ENCODE peak calls at places on chromosome 19, in ten cellular contexts. One of them, this sample, is unnamed.

GRCh38 chr19:14375055-14375581 is 6.1 kb upstream of the ADGRE5 start:
- DNase-seq in GM18507: no peak
- DNase-seq in H9: no peak
- DNase-seq in stimulated activated CD4-positive, alpha-beta T cell treated with anti-CD3 and anti-CD28 coated beads, Interleukin-2, amount 100 ng/mL, for 24 hours: no peak
- DNase-seq in naive thymus-derived CD8-positive, alpha-beta T cell: peak
- DNase-seq in lower lobe of right lung: peak
- DNase-seq in WTC11: no peak
- DNase-seq in CD8-positive, alpha-beta T cell: peak
- DNase-seq in RCC 7860: no peak
- DNase-seq in stimulated activated effector memory CD8-positive, alpha-beta T cell treated with anti-CD3 and anti-CD28 coated beads, Interleukin-12 subunit alpha, Interleukin-12 subunit beta, amount 100 ng/mL, for 72 hours: peak
- DNase-seq in this sample: no peak

GRCh38 chr19:36009633-36010379 is 1.2 kb upstream of the SYNE4 start:
- DNase-seq in H9: no peak
- DNase-seq in RCC 7860: no peak
- DNase-seq in stimulated activated effector memory CD8-positive, alpha-beta T cell treated with anti-CD3 and anti-CD28 coated beads, Interleukin-12 subunit alpha, Interleukin-12 subunit beta, amount 100 ng/mL, for 72 hours: no peak
- DNase-seq in naive thymus-derived CD8-positive, alpha-beta T cell: no peak
- DNase-seq in WTC11: no peak
- DNase-seq in lower lobe of right lung: no peak
- DNase-seq in CD8-positive, alpha-beta T cell: no peak
- DNase-seq in stimulated activated CD4-positive, alpha-beta T cell treated with anti-CD3 and anti-CD28 coated beads, Interleukin-2, amount 100 ng/mL, for 24 hours: no peak
- DNase-seq in GM18507: no peak
- DNase-seq in this sample: no peak

GRCh38 chr19:1445932-1446712 is 3.8 kb upstream of the APC2 start:
- DNase-seq in stimulated activated CD4-positive, alpha-beta T cell treated with anti-CD3 and anti-CD28 coated beads, Interleukin-2, amount 100 ng/mL, for 24 hours: no peak
- DNase-seq in naive thymus-derived CD8-positive, alpha-beta T cell: no peak
- DNase-seq in RCC 7860: no peak
- DNase-seq in H9: no peak
- DNase-seq in WTC11: peak
- DNase-seq in lower lobe of right lung: no peak
- DNase-seq in GM18507: no peak
- DNase-seq in stimulated activated effector memory CD8-positive, alpha-beta T cell treated with anti-CD3 and anti-CD28 coated beads, Interleukin-12 subunit alpha, Interleukin-12 subunit beta, amount 100 ng/mL, for 72 hours: no peak
- DNase-seq in CD8-positive, alpha-beta T cell: no peak
- DNase-seq in this sample: no peak

GRCh38 chr19:30222993-30223865 is 149.0 kb upstream of the ZNF536 start:
- DNase-seq in lower lobe of right lung: no peak
- DNase-seq in CD8-positive, alpha-beta T cell: no peak
- DNase-seq in stimulated activated CD4-positive, alpha-beta T cell treated with anti-CD3 and anti-CD28 coated beads, Interleukin-2, amount 100 ng/mL, for 24 hours: no peak
- DNase-seq in GM18507: no peak
- DNase-seq in H9: peak
- DNase-seq in RCC 7860: no peak
- DNase-seq in WTC11: peak
- DNase-seq in naive thymus-derived CD8-positive, alpha-beta T cell: no peak
- DNase-seq in stimulated activated effector memory CD8-positive, alpha-beta T cell treated with anti-CD3 and anti-CD28 coated beads, Interleukin-12 subunit alpha, Interleukin-12 subunit beta, amount 100 ng/mL, for 72 hours: no peak
- DNase-seq in this sample: no peak

GRCh38 chr19:51098366-51099069 is 9.7 kb downstream of the CTU1 start:
- DNase-seq in GM18507: no peak
- DNase-seq in RCC 7860: no peak
- DNase-seq in stimulated activated CD4-positive, alpha-beta T cell treated with anti-CD3 and anti-CD28 coated beads, Interleukin-2, amount 100 ng/mL, for 24 hours: peak
- DNase-seq in H9: no peak
- DNase-seq in stimulated activated effector memory CD8-positive, alpha-beta T cell treated with anti-CD3 and anti-CD28 coated beads, Interleukin-12 subunit alpha, Interleukin-12 subunit beta, amount 100 ng/mL, for 72 hours: no peak
- DNase-seq in naive thymus-derived CD8-positive, alpha-beta T cell: peak
- DNase-seq in CD8-positive, alpha-beta T cell: peak
- DNase-seq in lower lobe of right lung: peak
- DNase-seq in WTC11: no peak
- DNase-seq in this sample: no peak

GRCh38 chr19:1624458-1624857 is 19.2 kb upstream of the UQCR11 start:
- DNase-seq in WTC11: peak
- DNase-seq in CD8-positive, alpha-beta T cell: peak
- DNase-seq in RCC 7860: no peak
- DNase-seq in naive thymus-derived CD8-positive, alpha-beta T cell: peak
- DNase-seq in stimulated activated CD4-positive, alpha-beta T cell treated with anti-CD3 and anti-CD28 coated beads, Interleukin-2, amount 100 ng/mL, for 24 hours: peak
- DNase-seq in H9: peak
- DNase-seq in GM18507: no peak
- DNase-seq in lower lobe of right lung: peak
- DNase-seq in stimulated activated effector memory CD8-positive, alpha-beta T cell treated with anti-CD3 and anti-CD28 coated beads, Interleukin-12 subunit alpha, Interleukin-12 subunit beta, amount 100 ng/mL, for 72 hours: no peak
- DNase-seq in this sample: peak

GRCh38 chr19:48900477-48901452 is 653 bp downstream of the NUCB1 start:
- DNase-seq in WTC11: no peak
- DNase-seq in GM18507: no peak
- DNase-seq in RCC 7860: peak
- DNase-seq in stimulated activated effector memory CD8-positive, alpha-beta T cell treated with anti-CD3 and anti-CD28 coated beads, Interleukin-12 subunit alpha, Interleukin-12 subunit beta, amount 100 ng/mL, for 72 hours: no peak
- DNase-seq in stimulated activated CD4-positive, alpha-beta T cell treated with anti-CD3 and anti-CD28 coated beads, Interleukin-2, amount 100 ng/mL, for 24 hours: peak
- DNase-seq in lower lobe of right lung: no peak
- DNase-seq in H9: no peak
- DNase-seq in CD8-positive, alpha-beta T cell: no peak
- DNase-seq in naive thymus-derived CD8-positive, alpha-beta T cell: no peak
- DNase-seq in this sample: peak

GRCh38 chr19:13103961-13104847 is 1.5 kb upstream of the LYL1 start:
- DNase-seq in stimulated activated CD4-positive, alpha-beta T cell treated with anti-CD3 and anti-CD28 coated beads, Interleukin-2, amount 100 ng/mL, for 24 hours: peak
- DNase-seq in WTC11: peak
- DNase-seq in naive thymus-derived CD8-positive, alpha-beta T cell: peak
- DNase-seq in CD8-positive, alpha-beta T cell: peak
- DNase-seq in lower lobe of right lung: peak
- DNase-seq in RCC 7860: no peak
- DNase-seq in GM18507: peak
- DNase-seq in stimulated activated effector memory CD8-positive, alpha-beta T cell treated with anti-CD3 and anti-CD28 coated beads, Interleukin-12 subunit alpha, Interleukin-12 subunit beta, amount 100 ng/mL, for 72 hours: peak
- DNase-seq in H9: peak
- DNase-seq in this sample: no peak

GRCh38 chr19:46133101-46133627 is 8.7 kb upstream of the IGFL3 start:
- DNase-seq in lower lobe of right lung: no peak
- DNase-seq in CD8-positive, alpha-beta T cell: no peak
- DNase-seq in stimulated activated effector memory CD8-positive, alpha-beta T cell treated with anti-CD3 and anti-CD28 coated beads, Interleukin-12 subunit alpha, Interleukin-12 subunit beta, amount 100 ng/mL, for 72 hours: no peak
- DNase-seq in naive thymus-derived CD8-positive, alpha-beta T cell: no peak
- DNase-seq in GM18507: no peak
- DNase-seq in WTC11: peak
- DNase-seq in stimulated activated CD4-positive, alpha-beta T cell treated with anti-CD3 and anti-CD28 coated beads, Interleukin-2, amount 100 ng/mL, for 24 hours: no peak
- DNase-seq in H9: peak
- DNase-seq in RCC 7860: peak
- DNase-seq in this sample: no peak

GRCh38 chr19:10888421-10888866 is 17.1 kb downstream of the CARM1 start:
- DNase-seq in stimulated activated effector memory CD8-positive, alpha-beta T cell treated with anti-CD3 and anti-CD28 coated beads, Interleukin-12 subunit alpha, Interleukin-12 subunit beta, amount 100 ng/mL, for 72 hours: no peak
- DNase-seq in CD8-positive, alpha-beta T cell: no peak
- DNase-seq in RCC 7860: no peak
- DNase-seq in naive thymus-derived CD8-positive, alpha-beta T cell: no peak
- DNase-seq in H9: peak
- DNase-seq in stimulated activated CD4-positive, alpha-beta T cell treated with anti-CD3 and anti-CD28 coated beads, Interleukin-2, amount 100 ng/mL, for 24 hours: no peak
- DNase-seq in WTC11: peak
- DNase-seq in GM18507: no peak
- DNase-seq in lower lobe of right lung: no peak
- DNase-seq in this sample: no peak

GRCh38 chr19:41785653-41786052 is 10.7 kb upstream of the CEACAM3 start:
- DNase-seq in RCC 7860: peak
- DNase-seq in WTC11: peak
- DNase-seq in stimulated activated CD4-positive, alpha-beta T cell treated with anti-CD3 and anti-CD28 coated beads, Interleukin-2, amount 100 ng/mL, for 24 hours: peak
- DNase-seq in stimulated activated effector memory CD8-positive, alpha-beta T cell treated with anti-CD3 and anti-CD28 coated beads, Interleukin-12 subunit alpha, Interleukin-12 subunit beta, amount 100 ng/mL, for 72 hours: peak
- DNase-seq in lower lobe of right lung: peak
- DNase-seq in GM18507: peak
- DNase-seq in naive thymus-derived CD8-positive, alpha-beta T cell: peak
- DNase-seq in CD8-positive, alpha-beta T cell: peak
- DNase-seq in H9: peak
- DNase-seq in this sample: peak

GRCh38 chr19:49579193-49579592 is 1.2 kb downstream of the NOSIP start:
- DNase-seq in GM18507: no peak
- DNase-seq in H9: no peak
- DNase-seq in stimulated activated CD4-positive, alpha-beta T cell treated with anti-CD3 and anti-CD28 coated beads, Interleukin-2, amount 100 ng/mL, for 24 hours: no peak
- DNase-seq in naive thymus-derived CD8-positive, alpha-beta T cell: no peak
- DNase-seq in lower lobe of right lung: no peak
- DNase-seq in WTC11: no peak
- DNase-seq in CD8-positive, alpha-beta T cell: no peak
- DNase-seq in RCC 7860: no peak
- DNase-seq in stimulated activated effector memory CD8-positive, alpha-beta T cell treated with anti-CD3 and anti-CD28 coated beads, Interleukin-12 subunit alpha, Interleukin-12 subunit beta, amount 100 ng/mL, for 72 hours: no peak
- DNase-seq in this sample: no peak

GRCh38 chr19:22052644-22053013 is 345 bp downstream of the ZNF257 start:
- DNase-seq in H9: no peak
- DNase-seq in RCC 7860: no peak
- DNase-seq in naive thymus-derived CD8-positive, alpha-beta T cell: peak
- DNase-seq in WTC11: no peak
- DNase-seq in GM18507: no peak
- DNase-seq in lower lobe of right lung: no peak
- DNase-seq in CD8-positive, alpha-beta T cell: no peak
- DNase-seq in stimulated activated effector memory CD8-positive, alpha-beta T cell treated with anti-CD3 and anti-CD28 coated beads, Interleukin-12 subunit alpha, Interleukin-12 subunit beta, amount 100 ng/mL, for 72 hours: no peak
- DNase-seq in stimulated activated CD4-positive, alpha-beta T cell treated with anti-CD3 and anti-CD28 coated beads, Interleukin-2, amount 100 ng/mL, for 24 hours: peak
- DNase-seq in this sample: no peak

GRCh38 chr19:29587518-29587986 is 18.5 kb upstream of the POP4 start:
- DNase-seq in stimulated activated effector memory CD8-positive, alpha-beta T cell treated with anti-CD3 and anti-CD28 coated beads, Interleukin-12 subunit alpha, Interleukin-12 subunit beta, amount 100 ng/mL, for 72 hours: peak
- DNase-seq in CD8-positive, alpha-beta T cell: peak
- DNase-seq in stimulated activated CD4-positive, alpha-beta T cell treated with anti-CD3 and anti-CD28 coated beads, Interleukin-2, amount 100 ng/mL, for 24 hours: peak
- DNase-seq in H9: no peak
- DNase-seq in lower lobe of right lung: no peak
- DNase-seq in WTC11: no peak
- DNase-seq in GM18507: no peak
- DNase-seq in RCC 7860: peak
- DNase-seq in naive thymus-derived CD8-positive, alpha-beta T cell: peak
- DNase-seq in this sample: no peak

GRCh38 chr19:41917676-41918075 is 10.6 kb downstream of the ERFL start:
- DNase-seq in stimulated activated CD4-positive, alpha-beta T cell treated with anti-CD3 and anti-CD28 coated beads, Interleukin-2, amount 100 ng/mL, for 24 hours: no peak
- DNase-seq in naive thymus-derived CD8-positive, alpha-beta T cell: no peak
- DNase-seq in lower lobe of right lung: peak
- DNase-seq in CD8-positive, alpha-beta T cell: no peak
- DNase-seq in stimulated activated effector memory CD8-positive, alpha-beta T cell treated with anti-CD3 and anti-CD28 coated beads, Interleukin-12 subunit alpha, Interleukin-12 subunit beta, amount 100 ng/mL, for 72 hours: no peak
- DNase-seq in GM18507: no peak
- DNase-seq in WTC11: no peak
- DNase-seq in RCC 7860: no peak
- DNase-seq in H9: no peak
- DNase-seq in this sample: no peak

GRCh38 chr19:43786665-43787064 is 5.9 kb upstream of the KCNN4 start:
- DNase-seq in RCC 7860: no peak
- DNase-seq in stimulated activated effector memory CD8-positive, alpha-beta T cell treated with anti-CD3 and anti-CD28 coated beads, Interleukin-12 subunit alpha, Interleukin-12 subunit beta, amount 100 ng/mL, for 72 hours: no peak
- DNase-seq in GM18507: no peak
- DNase-seq in CD8-positive, alpha-beta T cell: no peak
- DNase-seq in WTC11: no peak
- DNase-seq in naive thymus-derived CD8-positive, alpha-beta T cell: no peak
- DNase-seq in H9: no peak
- DNase-seq in lower lobe of right lung: no peak
- DNase-seq in stimulated activated CD4-positive, alpha-beta T cell treated with anti-CD3 and anti-CD28 coated beads, Interleukin-2, amount 100 ng/mL, for 24 hours: no peak
- DNase-seq in this sample: no peak

GRCh38 chr19:15015946-15016542 is 33.2 kb upstream of the CASP14 start:
- DNase-seq in stimulated activated CD4-positive, alpha-beta T cell treated with anti-CD3 and anti-CD28 coated beads, Interleukin-2, amount 100 ng/mL, for 24 hours: no peak
- DNase-seq in CD8-positive, alpha-beta T cell: no peak
- DNase-seq in lower lobe of right lung: no peak
- DNase-seq in GM18507: no peak
- DNase-seq in H9: peak
- DNase-seq in naive thymus-derived CD8-positive, alpha-beta T cell: no peak
- DNase-seq in stimulated activated effector memory CD8-positive, alpha-beta T cell treated with anti-CD3 and anti-CD28 coated beads, Interleukin-12 subunit alpha, Interleukin-12 subunit beta, amount 100 ng/mL, for 72 hours: no peak
- DNase-seq in RCC 7860: no peak
- DNase-seq in WTC11: peak
- DNase-seq in this sample: no peak

GRCh38 chr19:13077233-13077632 is 25.4 kb downstream of the LYL1 start:
- DNase-seq in stimulated activated CD4-positive, alpha-beta T cell treated with anti-CD3 and anti-CD28 coated beads, Interleukin-2, amount 100 ng/mL, for 24 hours: no peak
- DNase-seq in stimulated activated effector memory CD8-positive, alpha-beta T cell treated with anti-CD3 and anti-CD28 coated beads, Interleukin-12 subunit alpha, Interleukin-12 subunit beta, amount 100 ng/mL, for 72 hours: no peak
- DNase-seq in RCC 7860: no peak
- DNase-seq in naive thymus-derived CD8-positive, alpha-beta T cell: no peak
- DNase-seq in H9: no peak
- DNase-seq in WTC11: no peak
- DNase-seq in CD8-positive, alpha-beta T cell: no peak
- DNase-seq in GM18507: no peak
- DNase-seq in lower lobe of right lung: no peak
- DNase-seq in this sample: no peak

GRCh38 chr19:33392341-33393285 is 19.1 kb downstream of the CEBPG start:
- DNase-seq in lower lobe of right lung: peak
- DNase-seq in WTC11: peak
- DNase-seq in GM18507: no peak
- DNase-seq in naive thymus-derived CD8-positive, alpha-beta T cell: no peak
- DNase-seq in stimulated activated CD4-positive, alpha-beta T cell treated with anti-CD3 and anti-CD28 coated beads, Interleukin-2, amount 100 ng/mL, for 24 hours: no peak
- DNase-seq in stimulated activated effector memory CD8-positive, alpha-beta T cell treated with anti-CD3 and anti-CD28 coated beads, Interleukin-12 subunit alpha, Interleukin-12 subunit beta, amount 100 ng/mL, for 72 hours: no peak
- DNase-seq in RCC 7860: no peak
- DNase-seq in CD8-positive, alpha-beta T cell: no peak
- DNase-seq in H9: no peak
- DNase-seq in this sample: no peak

GRCh38 chr19:45585158-45585577 is 566 bp upstream of the OPA3 start:
- DNase-seq in WTC11: no peak
- DNase-seq in naive thymus-derived CD8-positive, alpha-beta T cell: no peak
- DNase-seq in H9: no peak
- DNase-seq in GM18507: no peak
- DNase-seq in lower lobe of right lung: no peak
- DNase-seq in CD8-positive, alpha-beta T cell: no peak
- DNase-seq in stimulated activated effector memory CD8-positive, alpha-beta T cell treated with anti-CD3 and anti-CD28 coated beads, Interleukin-12 subunit alpha, Interleukin-12 subunit beta, amount 100 ng/mL, for 72 hours: no peak
- DNase-seq in RCC 7860: no peak
- DNase-seq in stimulated activated CD4-positive, alpha-beta T cell treated with anti-CD3 and anti-CD28 coated beads, Interleukin-2, amount 100 ng/mL, for 24 hours: no peak
- DNase-seq in this sample: no peak

GRCh38 chr19:57010541-57010940 is 109.2 kb upstream of the USP29 start:
- DNase-seq in lower lobe of right lung: no peak
- DNase-seq in H9: no peak
- DNase-seq in stimulated activated CD4-positive, alpha-beta T cell treated with anti-CD3 and anti-CD28 coated beads, Interleukin-2, amount 100 ng/mL, for 24 hours: no peak
- DNase-seq in WTC11: no peak
- DNase-seq in CD8-positive, alpha-beta T cell: no peak
- DNase-seq in RCC 7860: no peak
- DNase-seq in naive thymus-derived CD8-positive, alpha-beta T cell: no peak
- DNase-seq in GM18507: no peak
- DNase-seq in stimulated activated effector memory CD8-positive, alpha-beta T cell treated with anti-CD3 and anti-CD28 coated beads, Interleukin-12 subunit alpha, Interleukin-12 subunit beta, amount 100 ng/mL, for 72 hours: no peak
- DNase-seq in this sample: no peak

GRCh38 chr19:3270908-3271307 is 46.4 kb downstream of the CELF5 start:
- DNase-seq in GM18507: no peak
- DNase-seq in CD8-positive, alpha-beta T cell: peak
- DNase-seq in lower lobe of right lung: no peak
- DNase-seq in WTC11: peak
- DNase-seq in H9: peak
- DNase-seq in RCC 7860: peak
- DNase-seq in naive thymus-derived CD8-positive, alpha-beta T cell: peak
- DNase-seq in stimulated activated effector memory CD8-positive, alpha-beta T cell treated with anti-CD3 and anti-CD28 coated beads, Interleukin-12 subunit alpha, Interleukin-12 subunit beta, amount 100 ng/mL, for 72 hours: no peak
- DNase-seq in stimulated activated CD4-positive, alpha-beta T cell treated with anti-CD3 and anti-CD28 coated beads, Interleukin-2, amount 100 ng/mL, for 24 hours: peak
- DNase-seq in this sample: no peak

GRCh38 chr19:17473041-17473440 is 2.7 kb downstream of the SLC27A1 start:
- DNase-seq in H9: no peak
- DNase-seq in RCC 7860: no peak
- DNase-seq in WTC11: no peak
- DNase-seq in GM18507: no peak
- DNase-seq in stimulated activated CD4-positive, alpha-beta T cell treated with anti-CD3 and anti-CD28 coated beads, Interleukin-2, amount 100 ng/mL, for 24 hours: no peak
- DNase-seq in stimulated activated effector memory CD8-positive, alpha-beta T cell treated with anti-CD3 and anti-CD28 coated beads, Interleukin-12 subunit alpha, Interleukin-12 subunit beta, amount 100 ng/mL, for 72 hours: no peak
- DNase-seq in CD8-positive, alpha-beta T cell: no peak
- DNase-seq in lower lobe of right lung: no peak
- DNase-seq in naive thymus-derived CD8-positive, alpha-beta T cell: no peak
- DNase-seq in this sample: no peak

GRCh38 chr19:45863840-45864628 is at the start of gene FOXA3:
- DNase-seq in lower lobe of right lung: no peak
- DNase-seq in RCC 7860: peak
- DNase-seq in naive thymus-derived CD8-positive, alpha-beta T cell: no peak
- DNase-seq in H9: peak
- DNase-seq in stimulated activated CD4-positive, alpha-beta T cell treated with anti-CD3 and anti-CD28 coated beads, Interleukin-2, amount 100 ng/mL, for 24 hours: peak
- DNase-seq in stimulated activated effector memory CD8-positive, alpha-beta T cell treated with anti-CD3 and anti-CD28 coated beads, Interleukin-12 subunit alpha, Interleukin-12 subunit beta, amount 100 ng/mL, for 72 hours: peak
- DNase-seq in GM18507: peak
- DNase-seq in CD8-positive, alpha-beta T cell: peak
- DNase-seq in WTC11: peak
- DNase-seq in this sample: peak

GRCh38 chr19:33749016-33749415 is 47.7 kb upstream of the KCTD15 start:
- DNase-seq in H9: no peak
- DNase-seq in GM18507: no peak
- DNase-seq in stimulated activated effector memory CD8-positive, alpha-beta T cell treated with anti-CD3 and anti-CD28 coated beads, Interleukin-12 subunit alpha, Interleukin-12 subunit beta, amount 100 ng/mL, for 72 hours: no peak
- DNase-seq in stimulated activated CD4-positive, alpha-beta T cell treated with anti-CD3 and anti-CD28 coated beads, Interleukin-2, amount 100 ng/mL, for 24 hours: no peak
- DNase-seq in WTC11: no peak
- DNase-seq in RCC 7860: no peak
- DNase-seq in CD8-positive, alpha-beta T cell: no peak
- DNase-seq in lower lobe of right lung: no peak
- DNase-seq in naive thymus-derived CD8-positive, alpha-beta T cell: no peak
- DNase-seq in this sample: no peak

GRCh38 chr19:52542984-52543664 is 15.7 kb downstream of the ZNF808 start:
- DNase-seq in GM18507: no peak
- DNase-seq in stimulated activated effector memory CD8-positive, alpha-beta T cell treated with anti-CD3 and anti-CD28 coated beads, Interleukin-12 subunit alpha, Interleukin-12 subunit beta, amount 100 ng/mL, for 72 hours: peak
- DNase-seq in CD8-positive, alpha-beta T cell: peak
- DNase-seq in stimulated activated CD4-positive, alpha-beta T cell treated with anti-CD3 and anti-CD28 coated beads, Interleukin-2, amount 100 ng/mL, for 24 hours: peak
- DNase-seq in naive thymus-derived CD8-positive, alpha-beta T cell: no peak
- DNase-seq in lower lobe of right lung: no peak
- DNase-seq in WTC11: no peak
- DNase-seq in H9: no peak
- DNase-seq in RCC 7860: no peak
- DNase-seq in this sample: no peak

GRCh38 chr19:13839193-13839937 is 37.6 kb upstream of the NANOS3 start:
- DNase-seq in GM18507: peak
- DNase-seq in RCC 7860: peak
- DNase-seq in WTC11: peak
- DNase-seq in naive thymus-derived CD8-positive, alpha-beta T cell: peak
- DNase-seq in stimulated activated effector memory CD8-positive, alpha-beta T cell treated with anti-CD3 and anti-CD28 coated beads, Interleukin-12 subunit alpha, Interleukin-12 subunit beta, amount 100 ng/mL, for 72 hours: peak
- DNase-seq in stimulated activated CD4-positive, alpha-beta T cell treated with anti-CD3 and anti-CD28 coated beads, Interleukin-2, amount 100 ng/mL, for 24 hours: peak
- DNase-seq in H9: peak
- DNase-seq in lower lobe of right lung: peak
- DNase-seq in CD8-positive, alpha-beta T cell: peak
- DNase-seq in this sample: peak

GRCh38 chr19:10061717-10062310 is 24.3 kb upstream of the SHFL start:
- DNase-seq in GM18507: no peak
- DNase-seq in stimulated activated CD4-positive, alpha-beta T cell treated with anti-CD3 and anti-CD28 coated beads, Interleukin-2, amount 100 ng/mL, for 24 hours: peak
- DNase-seq in naive thymus-derived CD8-positive, alpha-beta T cell: no peak
- DNase-seq in H9: peak
- DNase-seq in lower lobe of right lung: no peak
- DNase-seq in CD8-positive, alpha-beta T cell: no peak
- DNase-seq in stimulated activated effector memory CD8-positive, alpha-beta T cell treated with anti-CD3 and anti-CD28 coated beads, Interleukin-12 subunit alpha, Interleukin-12 subunit beta, amount 100 ng/mL, for 72 hours: no peak
- DNase-seq in WTC11: peak
- DNase-seq in RCC 7860: no peak
- DNase-seq in this sample: no peak